ENCODE peak calls at places on chromosomes 3 and 15, in nine cellular contexts. One of them, this sample, is unnamed.

GRCh38 chr3:152556731-152557254 is 278.1 kb upstream of the P2RY1 start:
- DNase-seq in glutamatergic neuron: no peak
- DNase-seq in RWPE2: no peak
- DNase-seq in GM13976: peak
- DNase-seq in Peyer's patch: no peak
- DNase-seq in cardiac muscle cell: peak
- DNase-seq in left ventricle myocardium inferior: peak
- DNase-seq in esophagus muscularis mucosa: no peak
- DNase-seq in uterus: no peak
- DNase-seq in this sample: no peak

GRCh38 chr15:31467361-31467760 is 140.7 kb downstream of the KLF13 start:
- DNase-seq in glutamatergic neuron: no peak
- DNase-seq in RWPE2: no peak
- DNase-seq in GM13976: no peak
- DNase-seq in Peyer's patch: no peak
- DNase-seq in cardiac muscle cell: no peak
- DNase-seq in left ventricle myocardium inferior: no peak
- DNase-seq in esophagus muscularis mucosa: no peak
- DNase-seq in uterus: no peak
- DNase-seq in this sample: no peak

GRCh38 chr3:157370867-157371266 is 65.8 kb upstream of the PTX3 start:
- DNase-seq in glutamatergic neuron: no peak
- DNase-seq in RWPE2: no peak
- DNase-seq in GM13976: no peak
- DNase-seq in Peyer's patch: no peak
- DNase-seq in cardiac muscle cell: no peak
- DNase-seq in left ventricle myocardium inferior: no peak
- DNase-seq in esophagus muscularis mucosa: no peak
- DNase-seq in uterus: no peak
- DNase-seq in this sample: no peak

GRCh38 chr15:60933914-60934885 is 294.9 kb downstream of the RORA start:
- DNase-seq in glutamatergic neuron: no peak
- DNase-seq in RWPE2: no peak
- DNase-seq in GM13976: no peak
- DNase-seq in Peyer's patch: no peak
- DNase-seq in cardiac muscle cell: no peak
- DNase-seq in left ventricle myocardium inferior: no peak
- DNase-seq in esophagus muscularis mucosa: no peak
- DNase-seq in uterus: no peak
- DNase-seq in this sample: no peak

GRCh38 chr3:71436337-71436736 is 147.2 kb downstream of the FOXP1 start:
- DNase-seq in glutamatergic neuron: no peak
- DNase-seq in RWPE2: no peak
- DNase-seq in GM13976: no peak
- DNase-seq in Peyer's patch: no peak
- DNase-seq in cardiac muscle cell: no peak
- DNase-seq in left ventricle myocardium inferior: no peak
- DNase-seq in esophagus muscularis mucosa: no peak
- DNase-seq in uterus: no peak
- DNase-seq in this sample: no peak

GRCh38 chr3:46449755-46450552 is 14.8 kb downstream of the LTF start:
- DNase-seq in glutamatergic neuron: no peak
- DNase-seq in RWPE2: no peak
- DNase-seq in GM13976: no peak
- DNase-seq in Peyer's patch: no peak
- DNase-seq in cardiac muscle cell: no peak
- DNase-seq in left ventricle myocardium inferior: no peak
- DNase-seq in esophagus muscularis mucosa: no peak
- DNase-seq in uterus: no peak
- DNase-seq in this sample: no peak

GRCh38 chr15:51493892-51494291 is 128.7 kb downstream of the DMXL2 start:
- DNase-seq in glutamatergic neuron: no peak
- DNase-seq in RWPE2: no peak
- DNase-seq in GM13976: no peak
- DNase-seq in Peyer's patch: no peak
- DNase-seq in cardiac muscle cell: no peak
- DNase-seq in left ventricle myocardium inferior: no peak
- DNase-seq in esophagus muscularis mucosa: no peak
- DNase-seq in uterus: no peak
- DNase-seq in this sample: no peak

GRCh38 chr3:163071684-163072083 is 1575.1 kb downstream of the OTOL1 start:
- DNase-seq in glutamatergic neuron: no peak
- DNase-seq in RWPE2: no peak
- DNase-seq in GM13976: no peak
- DNase-seq in Peyer's patch: no peak
- DNase-seq in cardiac muscle cell: no peak
- DNase-seq in left ventricle myocardium inferior: no peak
- DNase-seq in esophagus muscularis mucosa: no peak
- DNase-seq in uterus: no peak
- DNase-seq in this sample: no peak

GRCh38 chr3:58502832-58503231 is 10.9 kb downstream of the KCTD6 start:
- DNase-seq in glutamatergic neuron: no peak
- DNase-seq in RWPE2: no peak
- DNase-seq in GM13976: no peak
- DNase-seq in Peyer's patch: no peak
- DNase-seq in cardiac muscle cell: no peak
- DNase-seq in left ventricle myocardium inferior: no peak
- DNase-seq in esophagus muscularis mucosa: no peak
- DNase-seq in uterus: no peak
- DNase-seq in this sample: no peak

GRCh38 chr3:139285691-139286090 is 58.1 kb upstream of the MRPS22 start:
- DNase-seq in glutamatergic neuron: no peak
- DNase-seq in RWPE2: no peak
- DNase-seq in GM13976: no peak
- DNase-seq in Peyer's patch: no peak
- DNase-seq in cardiac muscle cell: no peak
- DNase-seq in left ventricle myocardium inferior: no peak
- DNase-seq in esophagus muscularis mucosa: no peak
- DNase-seq in uterus: no peak
- DNase-seq in this sample: no peak

GRCh38 chr3:149382091-149382467 is 4.6 kb upstream of the TM4SF1 start:
- DNase-seq in glutamatergic neuron: no peak
- DNase-seq in RWPE2: no peak
- DNase-seq in GM13976: peak
- DNase-seq in Peyer's patch: no peak
- DNase-seq in cardiac muscle cell: no peak
- DNase-seq in left ventricle myocardium inferior: no peak
- DNase-seq in esophagus muscularis mucosa: no peak
- DNase-seq in uterus: no peak
- DNase-seq in this sample: no peak

GRCh38 chr3:154122096-154122911 is 1.1 kb downstream of the ARHGEF26 start:
- DNase-seq in glutamatergic neuron: peak
- DNase-seq in RWPE2: no peak
- DNase-seq in GM13976: peak
- DNase-seq in Peyer's patch: no peak
- DNase-seq in cardiac muscle cell: peak
- DNase-seq in left ventricle myocardium inferior: peak
- DNase-seq in esophagus muscularis mucosa: no peak
- DNase-seq in uterus: peak
- DNase-seq in this sample: peak

GRCh38 chr3:8482960-8483665 is 18.5 kb upstream of the LMCD1 start:
- DNase-seq in glutamatergic neuron: no peak
- DNase-seq in RWPE2: peak
- DNase-seq in GM13976: no peak
- DNase-seq in Peyer's patch: no peak
- DNase-seq in cardiac muscle cell: no peak
- DNase-seq in left ventricle myocardium inferior: peak
- DNase-seq in esophagus muscularis mucosa: no peak
- DNase-seq in uterus: peak
- DNase-seq in this sample: no peak

GRCh38 chr3:8482263-8482662 is 19.4 kb upstream of the LMCD1 start:
- DNase-seq in glutamatergic neuron: no peak
- DNase-seq in RWPE2: no peak
- DNase-seq in GM13976: no peak
- DNase-seq in Peyer's patch: no peak
- DNase-seq in cardiac muscle cell: no peak
- DNase-seq in left ventricle myocardium inferior: no peak
- DNase-seq in esophagus muscularis mucosa: no peak
- DNase-seq in uterus: no peak
- DNase-seq in this sample: no peak

GRCh38 chr3:8480699-8481098 is 20.9 kb upstream of the LMCD1 start:
- DNase-seq in glutamatergic neuron: no peak
- DNase-seq in RWPE2: no peak
- DNase-seq in GM13976: no peak
- DNase-seq in Peyer's patch: no peak
- DNase-seq in cardiac muscle cell: no peak
- DNase-seq in left ventricle myocardium inferior: no peak
- DNase-seq in esophagus muscularis mucosa: no peak
- DNase-seq in uterus: no peak
- DNase-seq in this sample: no peak

GRCh38 chr3:8484409-8485140 is 17.0 kb upstream of the LMCD1 start:
- DNase-seq in glutamatergic neuron: no peak
- DNase-seq in RWPE2: no peak
- DNase-seq in GM13976: no peak
- DNase-seq in Peyer's patch: no peak
- DNase-seq in cardiac muscle cell: no peak
- DNase-seq in left ventricle myocardium inferior: no peak
- DNase-seq in esophagus muscularis mucosa: no peak
- DNase-seq in uterus: no peak
- DNase-seq in this sample: no peak

DNA sequence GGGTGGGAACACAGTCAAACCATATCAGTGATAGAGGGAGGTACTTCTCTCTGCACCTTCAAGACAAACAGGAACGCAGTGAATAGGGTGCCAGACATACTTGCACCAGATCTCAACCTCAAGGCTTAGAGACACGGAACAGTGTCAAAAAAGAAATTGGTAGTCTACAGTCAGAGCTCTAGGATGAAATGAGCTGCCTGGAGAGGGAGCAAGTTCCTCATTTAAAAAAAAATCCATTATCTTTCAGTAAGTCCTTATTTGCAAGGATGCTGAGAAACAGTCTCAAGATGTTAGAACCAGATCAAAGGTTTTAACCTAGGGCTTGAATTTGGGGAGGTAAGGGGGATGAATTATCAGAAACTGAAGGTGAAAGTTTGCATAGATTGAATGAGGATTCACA is 20.2 kb upstream of the LMCD1 start:
- DNase-seq in glutamatergic neuron: no peak
- DNase-seq in RWPE2: no peak
- DNase-seq in GM13976: no peak
- DNase-seq in Peyer's patch: no peak
- DNase-seq in cardiac muscle cell: no peak
- DNase-seq in left ventricle myocardium inferior: no peak
- DNase-seq in esophagus muscularis mucosa: no peak
- DNase-seq in uterus: no peak
- DNase-seq in this sample: no peak
- TF ChIP-seq CTCF in glutamatergic neuron: no peak
- TF ChIP-seq CTCF in RWPE2: no peak
- TF ChIP-seq CTCF in GM13976: no peak
- TF ChIP-seq CTCF in Peyer's patch: no peak
- TF ChIP-seq CTCF in cardiac muscle cell: peak
- TF ChIP-seq CTCF in left ventricle myocardium inferior: peak
- TF ChIP-seq CTCF in esophagus muscularis mucosa: no peak
- TF ChIP-seq CTCF in uterus: peak
- TF ChIP-seq CTCF in this sample: no peak

GRCh38 chr15:90219421-90220141 is 14.2 kb downstream of the CIB1 start:
- DNase-seq in glutamatergic neuron: peak
- DNase-seq in RWPE2: no peak
- DNase-seq in GM13976: peak
- DNase-seq in Peyer's patch: peak
- DNase-seq in cardiac muscle cell: peak
- DNase-seq in left ventricle myocardium inferior: no peak
- DNase-seq in esophagus muscularis mucosa: no peak
- DNase-seq in uterus: peak
- DNase-seq in this sample: peak

GRCh38 chr15:90217671-90218394 is 15.9 kb downstream of the CIB1 start:
- DNase-seq in glutamatergic neuron: no peak
- DNase-seq in RWPE2: no peak
- DNase-seq in GM13976: no peak
- DNase-seq in Peyer's patch: no peak
- DNase-seq in cardiac muscle cell: no peak
- DNase-seq in left ventricle myocardium inferior: no peak
- DNase-seq in esophagus muscularis mucosa: no peak
- DNase-seq in uterus: no peak
- DNase-seq in this sample: no peak

GRCh38 chr15:90222538-90222937 is 11.2 kb downstream of the CIB1 start:
- DNase-seq in glutamatergic neuron: no peak
- DNase-seq in RWPE2: no peak
- DNase-seq in GM13976: no peak
- DNase-seq in Peyer's patch: no peak
- DNase-seq in cardiac muscle cell: no peak
- DNase-seq in left ventricle myocardium inferior: no peak
- DNase-seq in esophagus muscularis mucosa: no peak
- DNase-seq in uterus: no peak
- DNase-seq in this sample: no peak

GRCh38 chr15:90223441-90224165 is 10.1 kb downstream of the CIB1 start:
- DNase-seq in glutamatergic neuron: no peak
- DNase-seq in RWPE2: no peak
- DNase-seq in GM13976: no peak
- DNase-seq in Peyer's patch: no peak
- DNase-seq in cardiac muscle cell: no peak
- DNase-seq in left ventricle myocardium inferior: no peak
- DNase-seq in esophagus muscularis mucosa: no peak
- DNase-seq in uterus: no peak
- DNase-seq in this sample: no peak

GRCh38 chr15:90221251-90221900 is 12.4 kb downstream of the CIB1 start:
- DNase-seq in glutamatergic neuron: peak
- DNase-seq in RWPE2: no peak
- DNase-seq in GM13976: peak
- DNase-seq in Peyer's patch: no peak
- DNase-seq in cardiac muscle cell: peak
- DNase-seq in left ventricle myocardium inferior: peak
- DNase-seq in esophagus muscularis mucosa: no peak
- DNase-seq in uterus: peak
- DNase-seq in this sample: peak
- TF ChIP-seq CTCF in glutamatergic neuron: no peak
- TF ChIP-seq CTCF in RWPE2: peak
- TF ChIP-seq CTCF in GM13976: peak
- TF ChIP-seq CTCF in Peyer's patch: peak
- TF ChIP-seq CTCF in cardiac muscle cell: peak
- TF ChIP-seq CTCF in left ventricle myocardium inferior: peak
- TF ChIP-seq CTCF in esophagus muscularis mucosa: peak
- TF ChIP-seq CTCF in uterus: peak
- TF ChIP-seq CTCF in this sample: peak

GRCh38 chr3:112381673-112382542 is 49.0 kb downstream of the CD200 start:
- DNase-seq in glutamatergic neuron: no peak
- DNase-seq in RWPE2: no peak
- DNase-seq in GM13976: no peak
- DNase-seq in Peyer's patch: no peak
- DNase-seq in cardiac muscle cell: no peak
- DNase-seq in left ventricle myocardium inferior: no peak
- DNase-seq in esophagus muscularis mucosa: no peak
- DNase-seq in uterus: no peak
- DNase-seq in this sample: no peak
- TF ChIP-seq CTCF in glutamatergic neuron: no peak
- TF ChIP-seq CTCF in RWPE2: no peak
- TF ChIP-seq CTCF in GM13976: no peak
- TF ChIP-seq CTCF in Peyer's patch: no peak
- TF ChIP-seq CTCF in cardiac muscle cell: no peak
- TF ChIP-seq CTCF in left ventricle myocardium inferior: no peak
- TF ChIP-seq CTCF in esophagus muscularis mucosa: no peak
- TF ChIP-seq CTCF in uterus: no peak
- TF ChIP-seq CTCF in this sample: no peak

DNA sequence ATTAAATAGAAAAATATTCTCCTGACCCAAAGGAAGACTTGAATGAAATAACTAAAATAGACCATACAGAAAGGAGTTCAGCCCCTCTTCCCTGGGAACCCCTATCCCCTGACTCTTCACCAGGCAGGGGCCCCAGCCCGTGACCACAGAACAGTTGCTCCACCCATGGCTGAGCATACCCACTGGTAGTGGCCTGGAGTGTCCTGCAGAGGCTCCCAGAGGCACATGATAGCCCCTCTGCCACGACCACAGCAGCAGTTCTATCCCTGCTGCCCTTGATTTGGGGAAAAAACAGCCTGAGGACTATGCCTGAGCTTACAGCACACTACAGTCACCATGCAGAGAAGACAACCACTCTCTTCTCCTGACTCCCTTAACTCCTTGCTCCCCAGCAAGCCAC is 31.8 kb downstream of the TTC14 start:
- DNase-seq in glutamatergic neuron: no peak
- DNase-seq in RWPE2: no peak
- DNase-seq in GM13976: no peak
- DNase-seq in Peyer's patch: no peak
- DNase-seq in cardiac muscle cell: peak
- DNase-seq in left ventricle myocardium inferior: no peak
- DNase-seq in esophagus muscularis mucosa: no peak
- DNase-seq in uterus: no peak
- DNase-seq in this sample: no peak
- TF ChIP-seq CTCF in glutamatergic neuron: no peak
- TF ChIP-seq CTCF in RWPE2: no peak
- TF ChIP-seq CTCF in GM13976: no peak
- TF ChIP-seq CTCF in Peyer's patch: no peak
- TF ChIP-seq CTCF in cardiac muscle cell: no peak
- TF ChIP-seq CTCF in left ventricle myocardium inferior: no peak
- TF ChIP-seq CTCF in esophagus muscularis mucosa: no peak
- TF ChIP-seq CTCF in uterus: no peak
- TF ChIP-seq CTCF in this sample: peak

This sample was measured in progenitor cell of endocrine pancreas.